ENCODE peak calls at places on chromosomes 11 and 22, in eight cellular contexts. N, M, Q, B, K, X, Y and O are unnamed samples.

GRCh38 chr11:130124096-130124495 is 35.5 kb upstream of the ST14 start:
- DNase-seq in N (peak), M (peak), Q (peak), B (peak), K (no peak), X (no peak), Y (no peak), O (no peak)

GRCh38 chr11:124798991-124799383 is 1.2 kb downstream of the MSANTD2 start:
- DNase-seq in N (peak), M (no peak), Q (peak), B (peak), K (peak), X (no peak), Y (no peak), O (no peak)

GRCh38 chr11:122882809-122883681 is 486 bp downstream of the JHY start:
- DNase-seq in N (peak), M (peak), Q (peak), B (peak), K (peak), X (peak), Y (peak), O (no peak)

GRCh38 chr11:128499613-128500213 is 87.6 kb downstream of the ETS1 start:
- DNase-seq in N (no peak), M (no peak), Q (no peak), B (no peak), K (no peak), X (no peak), Y (no peak), O (no peak)

GRCh38 chr11:43987384-43988039 is 45.1 kb downstream of the C11orf96 start:
- DNase-seq in N (peak), M (peak), Q (peak), B (peak), K (no peak), X (no peak), Y (no peak), O (no peak)

GRCh38 chr11:7175007-7175406 is 76.7 kb upstream of the SYT9 start:
- DNase-seq in N (no peak), M (no peak), Q (no peak), B (no peak), K (no peak), X (no peak), Y (no peak), O (no peak)

GRCh38 chr11:1100417-1101245 is 26.0 kb downstream of the MUC2 start:
- DNase-seq in N (no peak), M (peak), Q (no peak), B (no peak), K (no peak), X (no peak), Y (no peak), O (no peak)

GRCh38 chr11:130163346-130164220 is 4.0 kb downstream of the ST14 start:
- DNase-seq in N (peak), M (no peak), Q (no peak), B (no peak), K (no peak), X (no peak), Y (no peak), O (no peak)

GRCh38 chr11:134098566-134099184 is 29.8 kb downstream of the JAM3 start:
- DNase-seq in N (no peak), M (no peak), Q (no peak), B (no peak), K (no peak), X (no peak), Y (no peak), O (no peak)

GRCh38 chr11:64534391-64534801 is 56.6 kb upstream of the SLC22A12 start:
- DNase-seq in N (no peak), M (no peak), Q (no peak), B (no peak), K (no peak), X (no peak), Y (no peak), O (no peak)

GRCh38 chr11:75949023-75949672 is 134.1 kb downstream of the UVRAG start:
- DNase-seq in N (no peak), M (no peak), Q (peak), B (no peak), K (no peak), X (no peak), Y (no peak), O (no peak)

GRCh38 chr11:31802990-31803812 is 7.9 kb downstream of the PAX6 start:
- DNase-seq in N (no peak), M (no peak), Q (no peak), B (no peak), K (no peak), X (peak), Y (no peak), O (no peak)

GRCh38 chr11:73386568-73386967 is 10.4 kb downstream of the RELT start:
- DNase-seq in N (no peak), M (no peak), Q (no peak), B (no peak), K (no peak), X (no peak), Y (no peak), O (no peak)

GRCh38 chr11:45538939-45539338 is 126.5 kb downstream of the CHST1 start:
- DNase-seq in N (no peak), M (no peak), Q (peak), B (no peak), K (no peak), X (no peak), Y (no peak), O (no peak)

GRCh38 chr11:61118004-61118403 is 15.7 kb downstream of the CD5 start:
- DNase-seq in N (no peak), M (no peak), Q (no peak), B (no peak), K (no peak), X (no peak), Y (no peak), O (no peak)

GRCh38 chr22:29004647-29005371 is 56.8 kb downstream of the C22orf31 start:
- DNase-seq in N (peak), M (peak), Q (no peak), B (no peak), K (peak), X (peak), Y (no peak), O (no peak)

GRCh38 chr11:118881130-118881717 is 2.5 kb upstream of the CXCR5 start:
- DNase-seq in N (no peak), M (no peak), Q (no peak), B (no peak), K (no peak), X (no peak), Y (no peak), O (no peak)

GRCh38 chr11:29435421-29435820 is 581.4 kb downstream of the KCNA4 start:
- DNase-seq in N (no peak), M (no peak), Q (no peak), B (no peak), K (no peak), X (no peak), Y (no peak), O (no peak)

GRCh38 chr11:29438815-29439214 is 578.0 kb downstream of the KCNA4 start:
- DNase-seq in N (no peak), M (no peak), Q (no peak), B (no peak), K (no peak), X (no peak), Y (no peak), O (no peak)

DNA sequence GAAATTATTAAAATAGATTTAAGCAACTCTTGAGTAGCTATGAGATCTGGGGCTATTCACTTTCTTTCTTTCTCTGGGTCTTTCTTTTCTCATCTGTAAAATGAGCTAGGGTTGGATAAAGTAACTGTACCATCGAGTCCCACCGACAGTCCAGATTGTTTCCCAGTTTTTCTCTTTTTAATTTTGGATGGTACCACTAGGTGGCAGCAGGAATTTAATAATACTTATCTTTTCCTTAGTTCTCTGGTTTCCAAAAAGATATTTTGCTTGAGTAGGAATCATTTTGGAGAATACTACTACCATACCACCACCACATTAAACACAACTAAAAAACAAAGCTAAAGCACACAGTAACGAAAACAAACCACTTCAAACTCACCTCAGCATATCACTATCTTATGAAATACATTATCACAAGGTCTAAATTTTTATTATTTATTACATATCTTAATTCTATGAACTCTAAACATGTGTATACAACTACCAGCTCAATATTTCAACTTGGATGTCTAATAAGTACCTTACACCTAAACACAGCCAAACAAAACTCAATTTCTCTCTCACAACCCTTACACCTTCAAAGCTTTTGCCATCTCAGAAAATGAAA is 584.0 kb downstream of the KCNA4 start:
- DNase-seq in N (no peak), M (no peak), Q (no peak), B (no peak), K (no peak), X (peak), Y (no peak), O (no peak)
- TF ChIP-seq CTCF in N (peak), M (peak), Q (peak), B (peak), K (peak), X (peak), Y (peak), O (peak)

GRCh38 chr22:39214006-39214382 is 30.8 kb downstream of the PDGFB start:
- DNase-seq in N (no peak), M (no peak), Q (no peak), B (no peak), K (no peak), X (no peak), Y (no peak), O (no peak)

GRCh38 chr22:39215430-39216142 is 29.2 kb downstream of the PDGFB start:
- DNase-seq in N (no peak), M (no peak), Q (no peak), B (no peak), K (no peak), X (no peak), Y (no peak), O (no peak)

GRCh38 chr22:39214383-39215069 is 30.3 kb downstream of the PDGFB start:
- DNase-seq in N (no peak), M (no peak), Q (peak), B (peak), K (no peak), X (no peak), Y (no peak), O (no peak)

GRCh38 chr22:39215070-39215396 is 29.7 kb downstream of the PDGFB start:
- DNase-seq in N (no peak), M (no peak), Q (no peak), B (no peak), K (no peak), X (no peak), Y (no peak), O (no peak)

GRCh38 chr22:39216143-39216490 is 28.7 kb downstream of the PDGFB start:
- DNase-seq in N (no peak), M (no peak), Q (no peak), B (no peak), K (no peak), X (no peak), Y (no peak), O (no peak)
- TF ChIP-seq CTCF in N (no peak), M (no peak), Q (peak), B (no peak), K (peak), X (peak), Y (no peak), O (no peak)

DNA sequence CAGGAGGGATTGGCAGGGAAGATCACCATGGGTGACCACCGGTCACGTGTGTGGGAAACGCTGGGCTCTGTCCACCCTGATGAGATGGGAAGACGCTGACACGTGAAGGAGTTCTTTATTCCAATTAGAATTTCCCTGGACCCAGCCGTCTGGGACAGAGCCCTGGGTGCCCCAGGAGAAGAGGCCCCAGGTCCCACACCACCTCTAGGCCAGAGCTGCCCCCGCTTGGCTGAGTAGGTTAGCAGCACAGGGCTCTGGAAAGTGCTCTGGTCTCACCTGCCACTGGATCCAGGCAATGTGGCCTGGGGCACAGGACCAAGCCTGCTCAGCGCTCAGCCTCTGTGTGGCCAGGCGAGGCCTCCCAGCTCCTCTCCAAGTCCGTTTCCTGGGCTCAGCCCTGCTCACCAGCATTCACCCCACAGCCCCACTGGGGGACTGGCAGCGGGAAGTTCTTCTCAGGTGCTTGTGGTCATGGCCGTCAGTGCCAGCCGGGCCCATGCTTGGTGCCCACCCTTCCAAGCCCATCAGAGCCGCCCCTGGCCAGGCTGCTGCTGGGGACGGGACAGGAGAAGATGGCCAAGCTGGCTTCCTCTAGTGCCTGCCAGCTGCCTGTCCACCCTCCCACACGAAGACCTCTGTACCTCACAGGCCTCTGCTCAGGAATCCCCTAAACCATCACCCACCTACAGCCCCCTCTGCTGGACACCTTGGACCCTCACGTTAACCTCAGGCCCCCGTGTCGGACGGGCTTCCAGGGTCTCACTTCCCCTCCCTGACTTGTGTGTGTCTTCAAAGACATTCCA is 62.5 kb upstream of the FGF3 start:
- DNase-seq in N (no peak), M (no peak), Q (no peak), B (no peak), K (peak), X (peak), Y (no peak), O (no peak)
- TF ChIP-seq CTCF in N (no peak), M (no peak), Q (no peak), B (peak), K (peak), X (peak), Y (peak), O (no peak)

DNA sequence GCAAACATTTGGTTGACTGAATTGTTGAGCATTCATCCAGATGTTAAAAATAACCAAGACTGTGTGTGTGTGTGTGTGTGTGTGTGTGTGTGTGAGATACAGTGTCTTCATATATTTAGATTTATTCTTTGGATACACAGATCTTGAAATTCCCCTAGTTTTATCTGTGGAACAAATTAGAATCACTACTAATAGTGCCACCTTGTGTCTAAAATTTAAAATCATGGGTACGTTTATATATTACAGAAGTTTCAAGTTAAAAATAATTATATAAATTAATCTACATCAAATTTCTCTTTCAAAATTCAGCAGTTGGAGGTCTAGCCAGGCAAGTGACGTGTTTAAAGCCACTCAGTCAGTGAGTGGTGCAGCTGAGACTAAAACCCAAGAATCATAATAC is 1566.2 kb upstream of the TENM4 start:
- DNase-seq in N (no peak), M (no peak), Q (no peak), B (no peak), K (no peak), X (no peak), Y (no peak), O (no peak)
- TF ChIP-seq CTCF in N (no peak), M (no peak), Q (no peak), B (peak), K (no peak), X (peak), Y (peak), O (peak)

GRCh38 chr22:20016734-20017621 is at the start of gene ARVCF:
- DNase-seq in N (peak), M (peak), Q (peak), B (no peak), K (peak), X (peak), Y (peak), O (peak)
- TF ChIP-seq CTCF in N (no peak), M (peak), Q (no peak), B (no peak), K (no peak), X (peak), Y (no peak), O (no peak)